ENCODE peak calls at places on chromosomes 12 and 14, in five cellular contexts. J is neuronal stem cell, Y is IMR-90, A is H9, C is trophoblast cell. W is an unnamed sample.

GRCh38 chr14:20986811-20987210 is 3.0 kb upstream of the METTL17 start:
- DNase-seq in C (peak; percentile 49), J (no peak), Y (peak; percentile 96), A (no peak), W (peak; percentile 91)

GRCh38 chr12:117114784-117115183 is 15.6 kb upstream of the TESC start:
- DNase-seq in C (no peak), Y (no peak), J (no peak), A (no peak), W (no peak)

GRCh38 chr12:10559241-10559640 is 53.6 kb downstream of the EIF2S3B start:
- DNase-seq in C (no peak), Y (no peak), J (no peak), A (no peak), W (no peak)

GRCh38 chr14:32611752-32612151 is 282.7 kb downstream of the AKAP6 start:
- DNase-seq in A (no peak), C (no peak), J (no peak), Y (peak; percentile 80), W (peak; percentile 89)

GRCh38 chr12:68317047-68317667 is 15.0 kb downstream of the MDM1 start:
- DNase-seq in C (peak; percentile 13), A (no peak), Y (peak; percentile 68), J (no peak), W (peak; percentile 59)

GRCh38 chr12:103832048-103832798 is 8.8 kb downstream of the NT5DC3 start:
- DNase-seq in Y (no peak), C (no peak), J (no peak), A (no peak), W (no peak)

GRCh38 chr14:88631091-88631490 is 68.3 kb downstream of the ZC3H14 start:
- DNase-seq in J (no peak), A (no peak), Y (no peak), C (no peak), W (no peak)

GRCh38 chr14:76314521-76314951 is 61.4 kb upstream of the ESRRB start:
- DNase-seq in Y (no peak), A (peak; percentile 43), C (no peak), J (no peak), W (no peak)

GRCh38 chr12:21528953-21529352 is 2.9 kb downstream of the SPX start:
- DNase-seq in A (no peak), Y (no peak), C (no peak), J (no peak), W (no peak)

GRCh38 chr14:26963696-26964095 is 365.9 kb upstream of the NOVA1 start:
- DNase-seq in Y (no peak), J (no peak), A (no peak), C (no peak), W (peak; percentile 88)

GRCh38 chr12:128850400-128850799 is 2.9 kb upstream of the GLT1D1 start:
- DNase-seq in J (no peak), Y (no peak), C (no peak), A (no peak), W (no peak)

GRCh38 chr12:128856035-128856790 is 2.9 kb downstream of the GLT1D1 start:
- DNase-seq in C (no peak), A (no peak), Y (no peak), J (no peak), W (no peak)

GRCh38 chr12:128852026-128852725 is 1.1 kb upstream of the GLT1D1 start:
- DNase-seq in A (no peak), J (no peak), C (no peak), Y (no peak), W (no peak)

GRCh38 chr12:128852885-128853284 is 393 bp upstream of the GLT1D1 start:
- DNase-seq in A (no peak), Y (no peak), J (no peak), C (no peak), W (no peak)

GRCh38 chr12:128853321-128854197 is at the start of gene GLT1D1:
- DNase-seq in C (no peak), Y (no peak), J (peak; percentile 17), A (peak; percentile 55), W (no peak)
- H3K14ac ChIP-seq in C (no peak within 1 kb of the TSS), Y (no peak within 1 kb of the TSS), J (peak within 1 kb of the TSS; percentile 75), A (peak within 1 kb of the TSS; percentile 54), W (no peak within 1 kb of the TSS)

GRCh38 chr14:42504433-42504832 is 897.8 kb downstream of the LRFN5 start:
- DNase-seq in A (no peak), C (no peak), Y (no peak), J (no peak), W (no peak)

GRCh38 chr14:42513837-42514236 is 907.2 kb downstream of the LRFN5 start:
- DNase-seq in C (no peak), Y (no peak), A (no peak), J (no peak), W (no peak)

GRCh38 chr14:42508209-42508946 is 901.7 kb downstream of the LRFN5 start:
- DNase-seq in C (no peak), Y (no peak), J (no peak), A (no peak), W (no peak)

GRCh38 chr14:42510071-42510470 is 903.4 kb downstream of the LRFN5 start:
- DNase-seq in Y (no peak), J (no peak), C (no peak), A (no peak), W (no peak)
- H2BK120ac ChIP-seq in Y (no peak overlapping the region), J (no peak overlapping the region), C (no peak overlapping the region), A (no peak overlapping the region), W (no peak overlapping the region)

GRCh38 chr12:57751432-57751787 is 700 bp downstream of the CDK4 start:
- DNase-seq in C (no peak), Y (no peak), J (no peak), A (no peak), W (no peak)
- H3K14ac ChIP-seq in C (peak overlapping the region; percentile 71), Y (peak overlapping the region; percentile 97), J (no peak overlapping the region), A (peak overlapping the region; percentile 87), W (peak overlapping the region; percentile 68)

DNA sequence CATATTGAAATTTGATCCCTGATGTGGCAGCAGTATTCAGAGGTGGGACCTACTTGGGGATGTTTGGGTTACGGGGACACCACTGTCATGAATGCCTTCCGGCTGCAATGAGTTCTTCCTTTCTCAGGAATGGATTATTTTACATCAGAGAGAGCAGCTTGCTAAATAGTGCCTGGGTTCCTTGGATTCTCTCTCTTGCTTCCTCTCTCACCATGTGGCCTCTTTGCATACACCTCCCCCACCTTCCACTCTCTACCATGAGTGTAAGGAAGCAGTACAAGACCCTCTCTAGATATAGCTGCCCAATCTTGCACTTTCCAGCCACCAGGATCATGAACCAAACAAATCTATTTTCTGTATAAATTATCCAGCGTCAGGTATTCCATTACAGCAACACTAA is 15.4 kb upstream of the SCAF11 start:
- DNase-seq in J (no peak), Y (no peak), C (no peak), A (no peak), W (no peak)
- H2BK120ac ChIP-seq in J (no peak overlapping the region), Y (no peak overlapping the region), C (no peak overlapping the region), A (no peak overlapping the region), W (no peak overlapping the region)

GRCh38 chr14:101721951-101722661 is 39.4 kb upstream of the PPP2R5C start:
- DNase-seq in A (peak; percentile 90), J (no peak), Y (no peak), C (no peak), W (peak; percentile 88)
- H3K14ac ChIP-seq in A (peak overlapping the region; percentile 60), J (no peak overlapping the region), Y (no peak overlapping the region), C (no peak overlapping the region), W (no peak overlapping the region)

DNA sequence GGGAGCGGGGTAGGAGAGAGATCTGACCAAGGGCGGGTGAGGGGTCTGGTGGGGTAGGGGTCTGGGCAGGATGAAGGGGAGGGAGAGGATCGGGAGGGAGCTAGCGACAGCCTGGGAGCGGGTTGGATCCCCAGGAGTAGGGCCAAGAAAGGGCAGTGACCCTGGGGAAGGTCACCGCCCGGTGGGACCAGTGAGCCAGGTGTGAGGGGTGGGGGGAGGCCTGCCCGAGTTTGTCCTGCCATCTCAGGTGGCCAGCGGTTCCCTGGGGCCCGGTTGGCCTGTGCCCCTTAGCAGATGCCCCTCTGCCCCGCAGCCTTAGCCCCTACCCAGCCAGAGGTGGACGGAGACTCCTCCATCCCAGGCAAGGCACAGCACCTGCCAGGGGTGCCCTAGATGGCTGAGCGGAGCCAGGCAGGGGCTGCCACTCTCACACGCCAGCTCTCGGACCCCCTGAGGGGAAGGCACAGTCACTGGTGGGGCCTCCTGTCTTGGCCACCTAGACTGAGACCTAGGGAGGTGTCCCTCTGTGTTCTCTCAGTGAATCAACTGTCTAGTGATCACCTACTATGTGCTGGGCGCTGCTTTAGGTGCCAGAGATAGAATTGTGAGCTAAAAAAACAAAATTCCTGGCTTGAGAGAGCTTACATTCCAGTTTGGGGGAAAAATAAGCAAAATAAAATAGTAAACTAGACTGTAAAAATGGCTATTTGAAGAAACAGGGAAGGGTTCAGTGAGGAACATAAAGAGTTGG is 631 bp upstream of the TTC7B start:
- DNase-seq in Y (no peak), J (no peak), A (no peak), C (no peak), W (no peak)
- H2BK120ac ChIP-seq in Y (peak overlapping the region; percentile 23), J (no peak overlapping the region), A (no peak overlapping the region), C (peak overlapping the region; percentile 80), W (peak overlapping the region; percentile 36)

GRCh38 chr12:55729592-55730446 is 1.0 kb upstream of the CD63 start:
- DNase-seq in A (peak; percentile 94), J (peak; percentile 82), C (peak; percentile 92), Y (peak; percentile 94), W (peak; percentile 97)
- H3K14ac ChIP-seq in A (no peak overlapping the region), J (no peak overlapping the region), C (peak overlapping the region; percentile 97), Y (peak overlapping the region; percentile 99), W (no peak overlapping the region)

GRCh38 chr12:102120564-102120873 is 536 bp downstream of the PARPBP start:
- DNase-seq in J (no peak), Y (no peak), C (no peak), A (no peak), W (no peak)
- H2BK120ac ChIP-seq in J (no peak overlapping the region), Y (no peak overlapping the region), C (no peak overlapping the region), A (no peak overlapping the region), W (no peak overlapping the region)

GRCh38 chr12:42541965-42542364 is 47.6 kb downstream of the PRICKLE1 start:
- DNase-seq in Y (no peak), C (no peak), A (no peak), J (no peak), W (no peak)
- H3K14ac ChIP-seq in Y (no peak overlapping the region), C (no peak overlapping the region), A (no peak overlapping the region), J (no peak overlapping the region), W (no peak overlapping the region)

GRCh38 chr12:111405149-111405855 is 421 bp upstream of the SH2B3 start:
- DNase-seq in Y (peak; percentile 86), C (peak; percentile 87), J (peak; percentile 99), A (peak; percentile 100), W (peak; percentile 96)
- H2BK120ac ChIP-seq in Y (peak overlapping the region; percentile 66), C (no peak overlapping the region), J (peak overlapping the region; percentile 68), A (no peak overlapping the region), W (peak overlapping the region; percentile 64)

W was measured in mesenchymal stem cell.